ENCODE peak calls at places on chromosome 1, in five cellular contexts. M is Peyer's patch, H is left ventricle myocardium inferior, S is DND-41, A is testis. Q is an unnamed sample.

GRCh38 chr1:201904579-201904978 is 15.9 kb downstream of the SHISA4 start:
- DNase-seq in M (no peak), H (no peak), S (no peak), A (peak; percentile 74), Q (no peak)

GRCh38 chr1:203442821-203443220 is 32.8 kb upstream of the PRELP start:
- DNase-seq in M (no peak), H (no peak), S (no peak), A (no peak), Q (no peak)

GRCh38 chr1:154186852-154187501 is 4.9 kb downstream of the TPM3 start:
- DNase-seq in M (no peak), H (no peak), S (no peak), A (no peak), Q (no peak)

GRCh38 chr1:211485480-211485857 is 6.5 kb downstream of the RD3 start:
- DNase-seq in M (no peak), H (no peak), S (no peak), A (no peak), Q (no peak)

GRCh38 chr1:36561365-36561731 is 78.6 kb upstream of the CSF3R start:
- DNase-seq in M (no peak), H (no peak), S (no peak), A (peak; percentile 2), Q (no peak)

GRCh38 chr1:169750041-169750440 is 16.2 kb upstream of the SELE start:
- DNase-seq in M (no peak), H (no peak), S (no peak), A (no peak), Q (no peak)

GRCh38 chr1:4931486-4931885 is 277.1 kb downstream of the AJAP1 start:
- DNase-seq in M (no peak), H (no peak), S (no peak), A (no peak), Q (no peak)

GRCh38 chr1:164637461-164638375 is 78.7 kb downstream of the PBX1 start:
- DNase-seq in M (no peak), H (peak; percentile 57), S (no peak), A (no peak), Q (no peak)

GRCh38 chr1:15187175-15187810 is 33.7 kb downstream of the TMEM51 start:
- DNase-seq in M (no peak), H (no peak), S (no peak), A (no peak), Q (no peak)

GRCh38 chr1:153611024-153611352 is 1.9 kb downstream of the S100A16 start:
- DNase-seq in M (no peak), H (no peak), S (no peak), A (no peak), Q (no peak)

GRCh38 chr1:2627746-2628145 is 5.1 kb downstream of the MMEL1 start:
- DNase-seq in M (no peak), H (no peak), S (no peak), A (no peak), Q (no peak)

GRCh38 chr1:75328691-75329090 is 194.5 kb downstream of the LHX8 start:
- DNase-seq in M (no peak), H (no peak), S (no peak), A (no peak), Q (no peak)

GRCh38 chr1:59549903-59550302 is 253.0 kb downstream of the FGGY start:
- DNase-seq in M (no peak), H (no peak), S (no peak), A (no peak), Q (no peak)

GRCh38 chr1:8078176-8078671 is 52.1 kb upstream of the ERRFI1 start:
- DNase-seq in M (no peak), H (no peak), S (no peak), A (no peak), Q (no peak)

GRCh38 chr1:106846656-106847055 is 209.8 kb upstream of the PRMT6 start:
- DNase-seq in M (no peak), H (no peak), S (no peak), A (no peak), Q (no peak)

GRCh38 chr1:80468356-80468755 is 1332.4 kb upstream of the ADGRL2 start:
- DNase-seq in M (no peak), H (no peak), S (no peak), A (no peak), Q (no peak)

GRCh38 chr1:77104672-77105071 is 114.6 kb downstream of the PIGK start:
- DNase-seq in M (no peak), H (no peak), S (no peak), A (no peak), Q (no peak)

DNA sequence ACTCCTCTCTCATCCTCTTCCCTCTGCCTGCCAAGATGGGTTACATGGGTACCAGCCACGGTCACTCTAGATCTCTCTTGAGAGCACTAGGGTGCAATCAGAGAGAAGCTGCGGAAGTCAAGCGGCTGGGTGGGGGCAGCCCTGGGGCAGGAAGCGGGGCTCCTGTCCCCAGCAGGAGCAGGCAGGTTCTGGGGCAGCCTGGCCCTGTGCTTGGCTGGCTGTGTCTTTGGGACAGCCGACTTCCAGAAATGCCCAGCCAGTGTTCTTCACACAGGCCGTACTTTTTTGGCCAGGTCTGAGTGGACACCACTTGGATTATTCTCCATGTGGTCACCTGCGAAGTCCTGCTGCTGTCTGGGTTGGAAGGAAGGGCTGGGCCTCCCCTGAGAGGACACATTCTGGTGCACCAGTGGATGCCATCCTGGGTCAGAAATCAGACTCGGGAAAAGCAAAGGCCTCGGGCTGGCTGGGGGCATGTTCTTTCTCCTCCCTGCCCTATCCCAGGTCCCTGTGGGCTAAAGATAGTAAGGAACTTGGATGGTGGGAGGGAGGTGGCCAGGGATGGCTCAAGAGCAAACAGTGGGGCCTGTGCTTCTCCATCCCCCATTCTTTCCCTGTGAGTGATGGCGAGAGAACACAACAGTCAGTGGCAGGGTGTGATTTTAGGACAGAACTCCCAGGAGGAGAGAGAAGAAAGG is 93.7 kb downstream of the ITPKB start:
- DNase-seq in M (no peak), H (no peak), S (no peak), A (no peak), Q (no peak)
- H3K27ac ChIP-seq in M (no peak overlapping the region), H (peak overlapping the region; percentile 46), S (no peak overlapping the region), A (no peak overlapping the region), Q (peak overlapping the region; percentile 74)

GRCh38 chr1:41712081-41712480 is 206.6 kb downstream of the HIVEP3 start:
- DNase-seq in M (no peak), H (no peak), S (no peak), A (no peak), Q (no peak)
- H3K27me3 ChIP-seq in M (no peaks in the 10 kb centered on the region), H (no peaks in the 10 kb centered on the region), S (no peaks in the 10 kb centered on the region), A (no peaks in the 10 kb centered on the region), Q (no peaks in the 10 kb centered on the region)

GRCh38 chr1:232292246-232292645 is 337.7 kb downstream of the SIPA1L2 start:
- DNase-seq in M (no peak), H (no peak), S (no peak), A (no peak), Q (no peak)

GRCh38 chr1:232292818-232293217 is 337.1 kb downstream of the SIPA1L2 start:
- DNase-seq in M (no peak), H (no peak), S (no peak), A (no peak), Q (no peak)

GRCh38 chr1:232291681-232292080 is 338.3 kb downstream of the SIPA1L2 start:
- DNase-seq in M (no peak), H (no peak), S (no peak), A (no peak), Q (no peak)

GRCh38 chr1:232290570-232290969 is 339.4 kb downstream of the SIPA1L2 start:
- DNase-seq in M (no peak), H (no peak), S (no peak), A (no peak), Q (no peak)

DNA sequence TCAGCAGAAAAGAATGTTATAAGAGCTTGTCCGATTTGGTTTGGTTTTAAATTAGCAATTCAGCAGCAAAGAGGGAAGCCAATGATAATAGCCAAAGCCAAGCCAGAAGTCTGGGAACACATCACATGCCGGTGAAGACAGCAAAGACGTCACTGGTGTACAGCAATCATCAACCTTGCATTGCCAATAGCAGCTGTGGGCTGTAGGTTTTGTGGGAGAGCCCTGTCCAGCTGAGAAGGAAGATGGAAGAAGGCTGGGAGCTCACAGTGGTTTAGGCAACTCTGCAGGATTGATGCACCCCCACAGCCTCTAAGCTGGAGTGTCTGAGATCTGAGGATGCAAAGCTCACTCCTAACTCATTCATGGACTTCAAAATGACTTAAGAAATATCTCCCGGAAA is 338.7 kb downstream of the SIPA1L2 start:
- DNase-seq in M (no peak), H (peak; percentile 17), S (no peak), A (no peak), Q (no peak)
- H3K27ac ChIP-seq in M (no peak overlapping the region), H (peak overlapping the region; percentile 35), S (no peak overlapping the region), A (no peak overlapping the region), Q (no peak overlapping the region)

DNA sequence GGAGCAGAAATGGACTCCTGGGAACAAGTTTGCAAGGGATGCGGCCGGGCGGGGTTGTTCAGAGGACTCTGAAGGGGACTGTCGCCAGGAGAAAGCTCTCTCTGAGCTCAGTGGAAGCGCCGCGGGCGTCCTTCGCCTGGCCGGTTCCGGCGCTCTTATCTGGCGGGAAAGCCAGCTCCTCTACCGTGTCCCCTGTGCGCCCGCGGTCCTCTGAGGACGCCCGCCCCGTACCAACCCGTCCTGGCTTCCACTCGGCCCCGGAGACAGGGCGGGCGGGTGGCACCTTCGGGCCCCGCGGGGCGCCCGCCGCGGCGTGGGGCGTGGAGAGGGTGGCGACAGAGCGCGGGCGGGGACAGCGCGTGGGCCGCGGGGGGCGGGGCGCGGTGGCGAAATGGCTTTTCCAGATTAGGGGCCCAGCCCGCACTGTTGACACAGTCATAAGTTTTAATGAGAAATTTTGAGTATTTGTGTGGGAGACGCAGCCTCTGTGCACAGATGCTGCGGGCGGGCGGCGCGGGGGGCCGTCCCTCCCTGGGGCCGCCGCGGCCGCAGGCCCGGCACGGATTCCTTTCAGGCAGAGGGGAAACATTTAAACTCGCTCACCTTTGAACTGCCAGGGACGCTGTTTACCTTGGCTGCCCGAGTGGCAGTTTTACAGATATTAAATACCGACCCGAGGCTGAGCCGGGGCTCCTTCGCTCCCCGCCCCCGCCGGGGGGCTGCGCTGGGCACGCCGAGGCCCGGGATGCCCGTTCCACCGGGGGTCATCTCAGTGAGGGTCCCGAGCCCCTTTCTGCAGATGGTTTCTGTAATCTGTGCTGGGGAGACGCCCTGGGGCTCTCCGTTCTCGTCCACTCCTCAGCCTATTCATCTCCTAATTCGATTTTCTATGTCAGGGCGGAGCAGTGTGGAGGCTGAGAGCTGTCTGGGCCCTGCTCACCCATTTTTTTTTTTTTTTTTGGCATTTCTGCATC is 70.4 kb downstream of the FOXD2 start:
- DNase-seq in M (no peak), H (peak; percentile 22), S (no peak), A (peak; percentile 19), Q (no peak)
- H3K27me3 ChIP-seq in M (no peaks in the 10 kb centered on the region), H (peaks cover 96% of the 10 kb centered on the region), S (peaks cover 7% of the 10 kb centered on the region), A (no peaks in the 10 kb centered on the region), Q (peaks cover 30% of the 10 kb centered on the region)

GRCh38 chr1:218371927-218372672 is 27.0 kb downstream of the TGFB2 start:
- DNase-seq in M (no peak), H (no peak), S (no peak), A (peak; percentile 24), Q (no peak)
- H3K27ac ChIP-seq in M (no peak overlapping the region), H (peak overlapping the region; percentile 65), S (no peak overlapping the region), A (no peak overlapping the region), Q (no peak overlapping the region)